ENCODE peak calls at places on chromosomes 4 and X, in six cellular contexts. K is endothelial cell, G is K562, F is MM.1S, I is prostate gland, P is endodermal cell. C is an unnamed sample.

GRCh38 chrX:53116101-53116500 is 22.2 kb downstream of the KANTR start:
- DNase-seq in I (no peak), F (peak; percentile 14), P (no peak), G (no peak), K (no peak), C (no peak)

GRCh38 chr4:98716796-98717195 is 58.4 kb upstream of the TSPAN5 start:
- DNase-seq in P (no peak), I (no peak), K (no peak), F (no peak), G (no peak), C (no peak)

GRCh38 chrX:1074172-1074571 is 138.3 kb downstream of the CRLF2 start:
- DNase-seq in I (no peak), G (no peak), F (no peak), P (no peak), K (no peak), C (no peak)

GRCh38 chr4:122710434-122711308 is 21.8 kb upstream of the BBS12 start:
- DNase-seq in F (no peak), G (no peak), K (no peak), I (no peak), P (no peak), C (no peak)

GRCh38 chr4:15398732-15399131 is 29.1 kb upstream of the C1QTNF7 start:
- DNase-seq in P (no peak), F (no peak), I (no peak), G (no peak), K (no peak), C (no peak)

GRCh38 chr4:95516528-95517011 is 32.2 kb downstream of the UNC5C start:
- DNase-seq in F (no peak), G (no peak), K (no peak), I (no peak), P (no peak), C (no peak)

GRCh38 chr4:105765690-105766407 is 57.3 kb downstream of the GSTCD start:
- DNase-seq in G (peak; percentile 52), K (no peak), F (no peak), P (peak; percentile 61), I (no peak), C (peak; percentile 31)

GRCh38 chrX:115913575-115913974 is 257.0 kb upstream of the AGTR2 start:
- DNase-seq in K (no peak), F (peak; percentile 21), P (no peak), I (no peak), G (no peak), C (no peak)

GRCh38 chr4:121449416-121449815 is 68.6 kb upstream of the QRFPR start:
- DNase-seq in K (no peak), F (no peak), I (no peak), P (no peak), G (no peak), C (no peak)

GRCh38 chr4:106096454-106096853 is 201.2 kb downstream of the NPNT start:
- DNase-seq in K (no peak), I (no peak), F (no peak), P (no peak), G (no peak), C (no peak)

GRCh38 chrX:51332188-51332942 is at the start of gene NUDT10:
- DNase-seq in P (peak; percentile 92), K (peak; percentile 65), I (peak; percentile 58), G (no peak), F (no peak), C (no peak)

GRCh38 chr4:1412376-1413220 is 6.4 kb upstream of the NKX1-1 start:
- DNase-seq in I (no peak), P (no peak), F (no peak), K (no peak), G (no peak), C (no peak)

GRCh38 chr4:55186700-55187099 is 61.3 kb upstream of the KDR start:
- DNase-seq in F (no peak), I (no peak), P (peak; percentile 76), G (no peak), K (no peak), C (no peak)

GRCh38 chrX:48474127-48474526 is 1.9 kb upstream of the FTSJ1 start:
- DNase-seq in K (peak; percentile 21), P (no peak), F (no peak), G (peak; percentile 52), I (no peak), C (no peak)

GRCh38 chr4:102578819-102579218 is 77.7 kb downstream of the NFKB1 start:
- DNase-seq in F (no peak), G (peak; percentile 19), I (no peak), P (peak; percentile 92), K (peak; percentile 33), C (no peak)
- TF ChIP-seq CTCF in F (no peak), G (peak; percentile 25), I (no peak), P (peak; percentile 78), K (peak; percentile 37), C (no peak)

GRCh38 chr4:8888856-8889255 is 17.2 kb upstream of the HMX1 start:
- DNase-seq in G (no peak), F (no peak), K (no peak), I (no peak), P (no peak), C (no peak)

GRCh38 chr4:8882239-8882638 is 10.6 kb upstream of the HMX1 start:
- DNase-seq in F (no peak), I (no peak), P (no peak), G (no peak), K (no peak), C (no peak)

GRCh38 chr4:8891646-8892555 is 20.3 kb upstream of the HMX1 start:
- DNase-seq in I (no peak), K (no peak), G (no peak), F (no peak), P (peak; percentile 80), C (no peak)

GRCh38 chr4:8891255-8891645 is 19.6 kb upstream of the HMX1 start:
- DNase-seq in I (no peak), P (peak; percentile 60), G (no peak), F (no peak), K (no peak), C (no peak)

DNA sequence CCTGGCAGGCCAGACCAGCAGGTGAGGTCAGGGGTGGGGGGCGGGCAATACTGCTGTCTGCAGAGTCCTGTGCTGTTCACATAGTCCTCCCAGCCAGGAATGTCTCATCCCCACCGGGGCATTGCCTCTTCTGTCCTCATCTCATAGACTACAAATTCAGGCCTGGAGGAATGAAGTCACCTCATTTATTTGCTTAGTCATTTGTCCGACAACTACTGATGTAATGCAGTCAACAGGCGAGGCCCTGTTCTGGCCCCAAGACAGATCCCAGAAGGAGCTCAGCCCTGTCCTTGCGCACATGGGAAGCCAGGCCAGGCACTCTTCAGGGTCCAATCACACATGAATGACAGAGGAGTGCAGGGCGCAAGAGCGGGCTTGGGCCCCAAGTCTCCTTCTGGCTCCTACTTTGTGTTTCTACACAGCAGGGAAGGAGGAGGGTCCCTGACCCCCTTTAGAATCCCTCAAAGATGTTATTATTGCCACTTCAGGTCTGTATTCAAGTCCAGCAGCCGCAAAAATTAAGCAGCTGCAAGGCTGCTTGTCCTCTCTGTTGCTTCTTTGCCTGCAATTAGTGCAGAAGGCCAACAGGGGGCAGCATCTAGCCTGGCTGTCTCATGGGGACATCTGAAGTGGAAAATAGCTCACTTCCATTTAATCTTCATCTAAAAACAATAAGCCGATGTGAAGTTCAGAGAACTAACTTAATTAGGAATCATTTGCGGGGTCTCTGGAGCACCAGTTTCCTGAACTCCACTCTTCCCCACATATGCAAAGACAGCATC is 15.2 kb upstream of the HMX1 start:
- DNase-seq in F (no peak), I (no peak), K (no peak), G (peak; percentile 3), P (no peak), C (no peak)
- TF ChIP-seq CTCF in F (peak; percentile 53), I (peak; percentile 12), K (peak; percentile 87), G (peak; percentile 33), P (peak; percentile 83), C (peak; percentile 35)

GRCh38 chrX:8971116-8971515 is 62.8 kb downstream of the FAM9B start:
- DNase-seq in K (no peak), F (peak; percentile 67), P (no peak), I (no peak), G (peak; percentile 30), C (no peak)
- TF ChIP-seq CTCF in K (no peak), F (peak; percentile 44), P (peak; percentile 74), I (peak; percentile 37), G (peak; percentile 7), C (peak; percentile 35)

DNA sequence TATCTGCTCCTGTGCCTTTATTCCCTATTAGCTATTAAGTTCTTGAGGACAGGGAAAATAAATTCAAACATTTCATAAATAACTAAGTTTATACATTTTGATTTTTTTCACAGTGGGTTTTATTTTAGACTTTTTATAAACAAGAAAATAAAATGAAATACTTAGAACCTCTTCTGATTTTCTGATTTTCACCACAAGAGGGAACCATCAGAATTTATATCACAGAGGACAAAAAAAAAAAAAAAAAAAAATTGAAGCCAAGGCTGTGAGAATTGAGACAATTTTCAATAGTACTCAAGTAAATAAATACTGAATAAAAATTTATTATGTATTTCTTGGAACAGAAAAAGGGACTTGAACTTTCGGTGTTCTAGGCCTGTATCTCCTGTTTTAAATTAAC is 288.1 kb downstream of the SH3BGRL start:
- DNase-seq in I (no peak), P (no peak), G (peak; percentile 3), K (no peak), F (no peak), C (no peak)
- TF ChIP-seq CTCF in I (no peak), P (peak; percentile 54), G (no peak), K (peak; percentile 40), F (no peak), C (no peak)

GRCh38 chr4:169492436-169493163 is 119.8 kb downstream of the NEK1 start:
- DNase-seq in F (peak; percentile 43), K (peak; percentile 32), G (peak; percentile 40), P (peak; percentile 80), I (no peak), C (no peak)

GRCh38 chr4:169491211-169491610 is 121.2 kb downstream of the NEK1 start:
- DNase-seq in I (no peak), F (no peak), P (no peak), K (no peak), G (no peak), C (no peak)

DNA sequence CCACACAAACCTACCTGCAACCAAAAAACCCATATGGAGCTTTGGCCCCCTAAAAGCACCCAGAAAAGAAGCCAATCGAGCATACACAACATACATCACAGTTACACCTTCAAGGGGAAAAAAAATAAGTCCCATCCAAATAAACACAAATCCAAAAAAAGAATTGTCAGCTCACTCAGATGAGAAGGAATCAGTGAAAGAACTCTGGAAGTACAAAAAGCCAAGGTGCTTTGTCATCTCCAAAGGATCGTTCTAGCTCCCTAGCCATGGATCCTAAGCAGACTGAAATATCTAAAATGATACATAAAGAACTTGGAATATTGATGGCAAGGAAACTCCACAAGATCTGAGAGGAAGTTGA is 119.2 kb downstream of the NEK1 start:
- DNase-seq in P (no peak), I (no peak), K (no peak), F (no peak), G (no peak), C (no peak)
- TF ChIP-seq CTCF in P (no peak), I (no peak), K (peak; percentile 28), F (no peak), G (no peak), C (no peak)

GRCh38 chr4:108465886-108466491 is 154.4 kb upstream of the RPL34 start:
- DNase-seq in I (no peak), P (no peak), G (no peak), K (no peak), F (no peak), C (no peak)
- TF ChIP-seq CTCF in I (no peak), P (no peak), G (no peak), K (no peak), F (no peak), C (no peak)

GRCh38 chrX:121579016-121579760 is 531.8 kb downstream of the GLUD2 start:
- DNase-seq in G (peak; percentile 43), K (peak; percentile 28), P (no peak), I (no peak), F (peak; percentile 77), C (no peak)
- TF ChIP-seq CTCF in G (peak; percentile 18), K (peak; percentile 20), P (peak; percentile 65), I (no peak), F (peak; percentile 66), C (peak; percentile 29)